ENCODE peak calls at places on chromosomes 2 and 18, in seven cellular contexts. A is OCI-LY7, S is GM06990, O is right lobe of liver, G is AG04450, M is colonic mucosa, V is fibroblast of mammary gland. H is an unnamed sample.

GRCh38 chr18:75923169-75923568 is 495.7 kb upstream of the SMIM21 start:
- DNase-seq in A (no peak), S (no peak), O (peak), G (no peak), M (no peak), V (peak), H (no peak)

GRCh38 chr2:36698978-36699377 is 2.5 kb downstream of the VIT start:
- DNase-seq in A (no peak), S (no peak), O (no peak), G (no peak), M (no peak), V (peak), H (no peak)

GRCh38 chr2:3210257-3210656 is 167.4 kb downstream of the EIPR1 start:
- DNase-seq in A (no peak), S (no peak), O (no peak), G (no peak), M (no peak), V (no peak), H (no peak)

GRCh38 chr2:60483400-60483799 is 70.1 kb downstream of the BCL11A start:
- DNase-seq in A (no peak), S (no peak), O (no peak), G (peak), M (no peak), V (peak), H (no peak)

GRCh38 chr2:76567478-76567877 is 856.8 kb upstream of the GCFC2 start:
- DNase-seq in A (no peak), S (no peak), O (no peak), G (no peak), M (no peak), V (no peak), H (no peak)

GRCh38 chr2:196176142-196176738 is 4.9 kb upstream of the STK17B start:
- DNase-seq in A (peak), S (peak), O (no peak), G (no peak), M (peak), V (no peak), H (no peak)

GRCh38 chr2:17476060-17476459 is 42.2 kb downstream of the RAD51AP2 start:
- DNase-seq in A (no peak), S (no peak), O (no peak), G (no peak), M (no peak), V (no peak), H (no peak)

GRCh38 chr2:7792031-7792651 is 874.9 kb downstream of the RNF144A start:
- DNase-seq in A (no peak), S (no peak), O (peak), G (no peak), M (no peak), V (no peak), H (no peak)

GRCh38 chr2:205702576-205702975 is 20.3 kb downstream of the NRP2 start:
- DNase-seq in A (no peak), S (no peak), O (no peak), G (no peak), M (no peak), V (no peak), H (no peak)

GRCh38 chr2:88880441-88880953 is 189.0 kb downstream of the RPIA start:
- DNase-seq in A (peak), S (no peak), O (no peak), G (no peak), M (peak), V (peak), H (no peak)

GRCh38 chr2:27798948-27799645 is 27.6 kb downstream of the MRPL33 start:
- DNase-seq in A (no peak), S (no peak), O (no peak), G (peak), M (no peak), V (peak), H (no peak)

GRCh38 chr2:182020319-182021055 is 34.8 kb downstream of the PPP1R1C start:
- DNase-seq in A (no peak), S (no peak), O (no peak), G (no peak), M (no peak), V (peak), H (no peak)

GRCh38 chr18:63488160-63488559 is 11.4 kb downstream of the SERPINB5 start:
- DNase-seq in A (no peak), S (no peak), O (no peak), G (no peak), M (no peak), V (no peak), H (no peak)

GRCh38 chr18:45664824-45665763 is 49.8 kb downstream of the SLC14A2 start:
- DNase-seq in A (peak), S (no peak), O (no peak), G (no peak), M (peak), V (peak), H (no peak)

GRCh38 chr2:7384773-7385349 is 467.6 kb downstream of the RNF144A start:
- DNase-seq in A (no peak), S (no peak), O (no peak), G (no peak), M (no peak), V (no peak), H (no peak)

GRCh38 chr2:17800219-17800618 is 16.0 kb upstream of the MSGN1 start:
- DNase-seq in A (no peak), S (no peak), O (no peak), G (no peak), M (no peak), V (no peak), H (no peak)

GRCh38 chr2:193988784-193989183 is 1668.2 kb upstream of the SLC39A10 start:
- DNase-seq in A (no peak), S (no peak), O (no peak), G (no peak), M (no peak), V (no peak), H (peak)

GRCh38 chr2:17672583-17673317 is 80.9 kb downstream of the SMC6 start:
- DNase-seq in A (no peak), S (no peak), O (no peak), G (no peak), M (no peak), V (peak), H (no peak)

GRCh38 chr18:66900837-66901236 is 296.9 kb upstream of the CDH19 start:
- DNase-seq in A (no peak), S (no peak), O (no peak), G (no peak), M (no peak), V (no peak), H (no peak)

GRCh38 chr2:69577467-69578200 is 65.9 kb downstream of the AAK1 start:
- DNase-seq in A (no peak), S (no peak), O (no peak), G (no peak), M (no peak), V (peak), H (no peak)

GRCh38 chr18:55634545-55634944 is 46.6 kb upstream of the TCF4 start:
- DNase-seq in A (no peak), S (no peak), O (no peak), G (peak), M (no peak), V (peak), H (no peak)

GRCh38 chr2:39649491-39649890 is 16.2 kb upstream of the TMEM178A start:
- DNase-seq in A (no peak), S (no peak), O (no peak), G (no peak), M (no peak), V (no peak), H (no peak)

GRCh38 chr2:79980816-79981215 is 323.7 kb downstream of the LRRTM1 start:
- DNase-seq in A (no peak), S (no peak), O (no peak), G (no peak), M (no peak), V (no peak), H (no peak)

GRCh38 chr2:219131327-219131726 is 29.3 kb downstream of the NHEJ1 start:
- DNase-seq in A (no peak), S (no peak), O (no peak), G (no peak), M (no peak), V (no peak), H (no peak)

GRCh38 chr18:79934311-79935097 is 16.9 kb downstream of the SLC66A2 start:
- DNase-seq in A (no peak), S (no peak), O (peak), G (no peak), M (peak), V (no peak), H (peak)

GRCh38 chr18:79935098-79935480 is 16.4 kb downstream of the SLC66A2 start:
- DNase-seq in A (no peak), S (no peak), O (peak), G (no peak), M (peak), V (no peak), H (peak)

GRCh38 chr18:79932907-79933306 is 18.5 kb downstream of the SLC66A2 start:
- DNase-seq in A (no peak), S (no peak), O (no peak), G (no peak), M (no peak), V (no peak), H (no peak)

GRCh38 chr18:79935499-79935898 is 16.0 kb downstream of the SLC66A2 start:
- DNase-seq in A (no peak), S (no peak), O (peak), G (no peak), M (peak), V (no peak), H (peak)

GRCh38 chr18:79933765-79934164 is 17.7 kb downstream of the SLC66A2 start:
- DNase-seq in A (no peak), S (no peak), O (peak), G (no peak), M (peak), V (no peak), H (peak)
- TF ChIP-seq CTCF in A (peak), S (no peak), O (peak), G (no peak), M (no peak), V (no peak), H (peak)

DNA sequence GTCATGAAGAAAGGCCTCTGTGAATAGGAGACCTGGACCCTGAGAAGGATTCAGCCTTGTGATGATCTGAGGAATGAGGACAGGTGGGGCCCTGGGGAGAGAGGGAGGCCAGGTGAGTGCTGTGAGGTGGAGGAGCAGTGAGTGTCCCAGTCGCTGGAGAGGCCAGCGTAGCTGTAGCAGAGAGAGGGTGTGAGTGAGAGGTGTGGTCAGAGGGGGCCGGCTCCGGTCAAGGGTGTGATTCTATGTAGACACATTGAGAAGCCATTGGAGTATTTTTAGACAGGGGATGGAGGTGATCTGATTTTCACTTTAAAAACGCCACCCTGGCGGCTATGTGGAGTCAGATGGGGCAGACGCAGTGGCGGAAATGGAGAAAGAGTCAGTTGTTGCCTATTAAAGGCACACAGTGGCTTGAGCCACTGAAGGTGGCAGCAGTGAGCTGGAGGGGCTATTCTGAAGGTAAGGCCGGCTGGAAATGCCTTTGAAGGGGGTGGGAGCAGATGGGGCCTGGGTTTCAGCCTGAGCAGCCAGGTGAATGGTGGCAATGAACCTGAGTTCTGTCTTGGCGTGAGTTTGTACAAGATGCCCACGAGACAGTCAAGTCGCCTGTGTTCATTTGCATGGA is 55.6 kb downstream of the GREB1 start:
- DNase-seq in A (no peak), S (no peak), O (peak), G (no peak), M (no peak), V (no peak), H (no peak)
- TF ChIP-seq CTCF in A (peak), S (peak), O (no peak), G (no peak), M (no peak), V (peak), H (peak)

DNA sequence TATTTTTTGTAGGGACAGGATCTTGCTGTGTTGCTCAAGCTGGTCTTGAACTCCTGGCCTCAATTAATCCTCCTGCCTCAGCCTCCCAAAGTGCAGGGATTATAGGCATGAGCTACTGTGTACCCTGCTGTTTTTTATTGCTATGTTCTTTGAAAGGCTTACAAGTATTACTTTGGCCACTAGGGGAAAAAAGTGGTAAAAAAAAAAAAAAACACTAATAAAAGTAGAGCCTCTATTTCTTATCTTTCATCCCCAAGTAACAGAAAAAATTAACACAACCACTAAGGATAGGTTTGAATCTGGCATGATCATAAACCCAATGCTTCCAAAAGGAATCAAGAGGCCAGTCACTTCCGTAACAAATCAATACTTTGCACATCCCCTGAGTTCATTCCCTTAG is 11.6 kb downstream of the NOL10 start:
- DNase-seq in A (no peak), S (no peak), O (no peak), G (no peak), M (no peak), V (no peak), H (no peak)
- TF ChIP-seq CTCF in A (peak), S (peak), O (peak), G (peak), M (peak), V (peak), H (peak)

GRCh38 chr2:207513577-207514257 is 16.0 kb upstream of the CREB1 start:
- DNase-seq in A (no peak), S (no peak), O (no peak), G (peak), M (no peak), V (peak), H (no peak)
- TF ChIP-seq CTCF in A (no peak), S (no peak), O (no peak), G (no peak), M (no peak), V (no peak), H (no peak)

DNA sequence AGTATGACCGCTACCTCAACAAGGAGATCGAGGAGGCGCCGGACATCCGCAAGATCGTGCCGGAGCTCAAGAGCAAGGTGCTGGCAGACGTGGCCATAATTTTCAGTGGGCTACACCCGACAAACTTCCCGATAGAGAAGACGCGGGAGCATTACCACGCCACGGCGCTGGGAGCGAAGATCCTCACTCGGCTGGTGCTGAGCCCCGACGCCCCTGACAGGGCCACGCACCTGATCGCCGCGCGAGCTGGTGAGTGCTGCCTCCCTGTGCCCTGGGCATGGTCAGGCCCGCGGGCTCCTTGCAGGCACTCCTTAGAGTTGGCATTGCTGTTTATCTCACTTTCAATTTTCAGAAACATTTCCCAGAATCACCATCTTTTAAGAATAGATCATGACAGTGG is 35.7 kb downstream of the CTDP1 start:
- DNase-seq in A (no peak), S (no peak), O (no peak), G (no peak), M (no peak), V (no peak), H (no peak)
- TF ChIP-seq CTCF in A (no peak), S (no peak), O (no peak), G (no peak), M (no peak), V (no peak), H (no peak)

DNA sequence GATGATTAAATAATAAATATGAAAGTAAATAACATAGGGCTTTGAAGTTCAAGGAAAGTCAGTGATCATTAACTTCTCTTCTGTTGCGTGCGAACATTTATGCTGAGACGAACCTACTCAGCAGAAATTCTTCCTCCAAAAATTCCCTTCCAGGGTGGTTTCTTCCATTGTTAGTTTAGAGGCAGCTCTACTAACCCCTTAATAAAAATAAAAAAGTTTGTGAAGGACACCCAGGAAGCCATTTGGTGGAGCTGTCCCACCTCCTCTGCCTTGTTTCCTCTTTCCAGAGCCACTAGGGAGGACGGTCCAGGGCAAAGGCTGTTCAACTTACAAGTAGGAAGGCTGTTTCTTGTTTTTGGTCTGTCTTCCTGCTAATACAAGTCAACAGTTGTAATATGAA is 2.1 kb upstream of the SMAD2 start:
- DNase-seq in A (no peak), S (no peak), O (no peak), G (no peak), M (no peak), V (no peak), H (no peak)
- TF ChIP-seq CTCF in A (no peak), S (no peak), O (no peak), G (no peak), M (no peak), V (no peak), H (no peak)

GRCh38 chr18:3380384-3380961 is 69.5 kb upstream of the TGIF1 start:
- DNase-seq in A (no peak), S (peak), O (no peak), G (no peak), M (no peak), V (peak), H (no peak)
- TF ChIP-seq CTCF in A (peak), S (no peak), O (no peak), G (no peak), M (no peak), V (peak), H (peak)

H was measured in chondrocyte.